ENCODE peak calls at places on chromosomes 1 and 21, in four cellular contexts. Q is left ventricle myocardium inferior, O is SK-N-SH, H is uterus. I is an unnamed sample. For H3K9me3, the result is how much of the 10 kb centered on the place peaks cover.

GRCh38 chr1:228231192-228231591 is 23.3 kb downstream of the OBSCN start:
- DNase-seq in Q (no peak), O (no peak), H (no peak), I (no peak)

GRCh38 chr1:182330303-182330702 is 61.3 kb downstream of the GLUL start:
- DNase-seq in Q (no peak), O (no peak), H (peak), I (no peak)

GRCh38 chr1:226875641-226876295 is 5.4 kb downstream of the PSEN2 start:
- DNase-seq in Q (no peak), O (no peak), H (no peak), I (no peak)

GRCh38 chr1:218250492-218250891 is 34.6 kb upstream of the RRP15 start:
- DNase-seq in Q (no peak), O (no peak), H (no peak), I (no peak)

GRCh38 chr1:97820470-97821188 is 100.2 kb downstream of the DPYD start:
- DNase-seq in Q (no peak), O (no peak), H (no peak), I (peak)

GRCh38 chr21:16330340-16331319 is 600.8 kb downstream of the USP25 start:
- DNase-seq in Q (no peak), O (peak), H (no peak), I (peak)

GRCh38 chr1:43444827-43445225 is 8.9 kb downstream of the HYI start:
- DNase-seq in Q (no peak), O (no peak), H (peak), I (no peak)

GRCh38 chr1:109273570-109274288 is 9.2 kb downstream of the PSRC1 start:
- DNase-seq in Q (peak), O (no peak), H (no peak), I (no peak)

GRCh38 chr1:8903908-8904650 is 25.6 kb upstream of the ENO1 start:
- DNase-seq in Q (no peak), O (peak), H (peak), I (no peak)

GRCh38 chr1:241593186-241593585 is 47.0 kb downstream of the CHML start:
- DNase-seq in Q (no peak), O (no peak), H (no peak), I (no peak)

GRCh38 chr1:23869818-23870217 is 1.7 kb upstream of the FUCA1 start:
- DNase-seq in Q (no peak), O (no peak), H (no peak), I (no peak)

GRCh38 chr1:112264553-112264952 is 131.5 kb upstream of the CTTNBP2NL start:
- DNase-seq in Q (no peak), O (no peak), H (no peak), I (no peak)

GRCh38 chr1:234505774-234506114 is 26.8 kb upstream of the TARBP1 start:
- DNase-seq in Q (no peak), O (no peak), H (no peak), I (no peak)

GRCh38 chr1:41653574-41653973 is 169.1 kb upstream of the EDN2 start:
- DNase-seq in Q (no peak), O (no peak), H (no peak), I (no peak)

GRCh38 chr1:107862064-107862463 is 102.9 kb downstream of the VAV3 start:
- DNase-seq in Q (no peak), O (no peak), H (no peak), I (no peak)

GRCh38 chr1:78490861-78491310 is at the start of gene PTGFR:
- DNase-seq in Q (peak), O (peak), H (peak), I (peak)

GRCh38 chr1:157085416-157085815 is 14.2 kb downstream of the ETV3L start:
- DNase-seq in Q (no peak), O (no peak), H (no peak), I (no peak)

GRCh38 chr1:108096089-108096488 is 104.1 kb downstream of the SLC25A24 start:
- DNase-seq in Q (no peak), O (no peak), H (no peak), I (no peak)

GRCh38 chr1:164922585-164922984 is 363.6 kb downstream of the PBX1 start:
- DNase-seq in Q (no peak), O (no peak), H (no peak), I (no peak)

GRCh38 chr1:68174173-68175113 is 57.9 kb downstream of the WLS start:
- DNase-seq in Q (no peak), O (peak), H (peak), I (no peak)

GRCh38 chr1:108609483-108610066 is 49.7 kb downstream of the EEIG2 start:
- DNase-seq in Q (no peak), O (no peak), H (peak), I (no peak)

GRCh38 chr1:104406731-104407130 is 657.0 kb downstream of the AMY1C start:
- DNase-seq in Q (no peak), O (no peak), H (no peak), I (no peak)

GRCh38 chr1:1119272-1119890 is 3.5 kb upstream of the C1orf159 start:
- DNase-seq in Q (no peak), O (no peak), H (no peak), I (no peak)

GRCh38 chr1:29831500-29832117 is 595.3 kb downstream of the PTPRU start:
- DNase-seq in Q (no peak), O (peak), H (no peak), I (no peak)

GRCh38 chr1:202848191-202848542 is 37.4 kb downstream of the PCAT6 start:
- DNase-seq in Q (no peak), O (no peak), H (no peak), I (no peak)

GRCh38 chr1:63902844-63903589 is 129.2 kb downstream of the ROR1 start:
- DNase-seq in Q (no peak), O (no peak), H (peak), I (no peak)

GRCh38 chr1:183544598-183545297 is 45.5 kb downstream of the NCF2 start:
- DNase-seq in Q (no peak), O (no peak), H (no peak), I (no peak)

GRCh38 chr21:41247561-41247968 is 69.0 kb upstream of the FAM3B start:
- DNase-seq in Q (no peak), O (no peak), H (no peak), I (no peak)

GRCh38 chr1:94819945-94820746 is at the start of gene SLC44A3:
- DNase-seq in Q (peak), O (peak), H (peak), I (no peak)

GRCh38 chr1:147676306-147677085 is 6.2 kb upstream of the ACP6 start:
- DNase-seq in Q (no peak), O (no peak), H (no peak), I (no peak)

GRCh38 chr21:37041706-37042271 is 31.1 kb downstream of the PIGP start:
- DNase-seq in Q (no peak), O (no peak), H (no peak), I (no peak)

GRCh38 chr1:116403506-116404136 is 30.6 kb downstream of the ATP1A1 start:
- DNase-seq in Q (no peak), O (no peak), H (no peak), I (no peak)

GRCh38 chr1:15799004-15799867 is 8.2 kb downstream of the UQCRHL start:
- DNase-seq in Q (peak), O (no peak), H (peak), I (no peak)

GRCh38 chr21:32383812-32384211 is 9.0 kb downstream of the URB1 start:
- DNase-seq in Q (no peak), O (no peak), H (no peak), I (no peak)

GRCh38 chr1:237387144-237387505 is 345.1 kb downstream of the RYR2 start:
- DNase-seq in Q (no peak), O (no peak), H (no peak), I (no peak)
- H3K4me3 ChIP-seq in Q (no peak), O (no peak), H (no peak), I (no peak)

GRCh38 chr1:167328762-167329483 is 108.2 kb downstream of the POU2F1 start:
- DNase-seq in Q (no peak), O (no peak), H (no peak), I (peak)

GRCh38 chr1:167330601-167331293 is 110.1 kb downstream of the POU2F1 start:
- DNase-seq in Q (no peak), O (no peak), H (no peak), I (no peak)

GRCh38 chr1:167328306-167328705 is 107.6 kb downstream of the POU2F1 start:
- DNase-seq in Q (no peak), O (no peak), H (no peak), I (no peak)

GRCh38 chr1:167322483-167322882 is 101.8 kb downstream of the POU2F1 start:
- DNase-seq in Q (no peak), O (no peak), H (no peak), I (no peak)

DNA sequence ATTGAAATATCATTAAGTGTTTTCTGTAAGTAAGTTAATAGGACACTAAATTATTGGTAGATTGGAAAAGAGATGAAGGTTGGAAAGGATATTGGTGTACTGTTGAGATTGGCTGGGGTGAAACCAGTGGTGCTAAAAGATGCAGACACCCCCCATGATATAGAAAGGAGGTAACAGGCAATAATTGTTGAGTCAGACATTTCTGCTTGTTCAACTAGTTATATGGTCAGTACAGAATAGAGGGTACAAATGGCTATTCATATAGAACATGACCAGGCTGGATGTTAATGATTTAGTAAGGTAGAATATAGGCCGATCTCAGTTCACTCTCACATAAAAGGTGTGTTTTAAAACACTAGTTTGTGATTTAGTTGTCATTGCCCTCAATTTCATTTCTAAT is 104.5 kb downstream of the POU2F1 start:
- DNase-seq in Q (no peak), O (no peak), H (no peak), I (no peak)
- H3K9me3 ChIP-seq in Q (under half), O (under half), H (under half), I (under half)

DNA sequence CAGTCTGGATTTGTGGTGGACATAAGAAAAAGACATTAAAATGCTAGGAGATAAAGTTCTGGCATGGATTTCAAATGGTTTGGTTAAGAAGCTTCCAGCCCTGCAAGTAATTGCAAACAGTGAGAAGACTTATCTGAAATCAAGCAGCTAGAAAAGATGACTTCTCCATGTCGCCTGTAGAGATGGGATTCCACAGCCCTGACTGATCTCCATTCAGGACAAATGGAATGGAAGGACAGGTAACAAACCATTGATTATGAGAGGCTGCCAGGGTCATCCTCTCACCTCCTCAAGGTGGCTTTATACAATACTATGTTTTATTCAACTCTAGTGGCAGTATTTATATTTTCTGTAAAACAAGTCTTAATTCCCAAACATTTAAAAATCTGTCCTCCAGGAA is 237.9 kb downstream of the HLX start:
- DNase-seq in Q (no peak), O (no peak), H (no peak), I (no peak)
- H3K27ac ChIP-seq in Q (peak), O (peak), H (no peak), I (no peak)

GRCh38 chr1:110673805-110674336 is 869 bp downstream of the KCNA3 start:
- DNase-seq in Q (no peak), O (peak), H (no peak), I (no peak)
- H3K4me3 ChIP-seq in Q (peak), O (no peak), H (peak), I (peak)

DNA sequence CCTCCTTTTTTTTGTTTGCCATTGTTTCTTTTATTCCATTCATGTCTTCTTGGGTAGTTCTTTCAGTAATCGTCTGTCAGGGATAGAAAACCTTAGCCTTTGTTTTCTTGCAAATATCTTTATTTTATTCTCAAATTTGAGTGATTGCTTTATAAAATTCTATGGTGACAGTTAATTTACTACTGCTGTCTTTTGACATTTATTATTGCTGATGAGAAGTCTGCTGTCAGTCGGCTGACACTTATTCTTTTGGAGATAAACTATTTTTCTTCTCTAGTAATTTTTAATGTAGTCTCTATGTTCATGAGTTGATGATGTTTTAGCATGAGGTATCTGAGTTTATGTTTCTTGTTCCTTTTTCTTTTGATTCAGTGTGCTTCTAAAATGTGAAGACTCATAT is 983.8 kb downstream of the TTLL7 start:
- DNase-seq in Q (no peak), O (no peak), H (no peak), I (no peak)
- H3K9me3 ChIP-seq in Q (under half), O (under half), H (under half), I (under half)

GRCh38 chr1:216238844-216239243 is 184.4 kb downstream of the USH2A start:
- DNase-seq in Q (no peak), O (peak), H (no peak), I (no peak)
- H3K27ac ChIP-seq in Q (no peak), O (no peak), H (no peak), I (no peak)

DNA sequence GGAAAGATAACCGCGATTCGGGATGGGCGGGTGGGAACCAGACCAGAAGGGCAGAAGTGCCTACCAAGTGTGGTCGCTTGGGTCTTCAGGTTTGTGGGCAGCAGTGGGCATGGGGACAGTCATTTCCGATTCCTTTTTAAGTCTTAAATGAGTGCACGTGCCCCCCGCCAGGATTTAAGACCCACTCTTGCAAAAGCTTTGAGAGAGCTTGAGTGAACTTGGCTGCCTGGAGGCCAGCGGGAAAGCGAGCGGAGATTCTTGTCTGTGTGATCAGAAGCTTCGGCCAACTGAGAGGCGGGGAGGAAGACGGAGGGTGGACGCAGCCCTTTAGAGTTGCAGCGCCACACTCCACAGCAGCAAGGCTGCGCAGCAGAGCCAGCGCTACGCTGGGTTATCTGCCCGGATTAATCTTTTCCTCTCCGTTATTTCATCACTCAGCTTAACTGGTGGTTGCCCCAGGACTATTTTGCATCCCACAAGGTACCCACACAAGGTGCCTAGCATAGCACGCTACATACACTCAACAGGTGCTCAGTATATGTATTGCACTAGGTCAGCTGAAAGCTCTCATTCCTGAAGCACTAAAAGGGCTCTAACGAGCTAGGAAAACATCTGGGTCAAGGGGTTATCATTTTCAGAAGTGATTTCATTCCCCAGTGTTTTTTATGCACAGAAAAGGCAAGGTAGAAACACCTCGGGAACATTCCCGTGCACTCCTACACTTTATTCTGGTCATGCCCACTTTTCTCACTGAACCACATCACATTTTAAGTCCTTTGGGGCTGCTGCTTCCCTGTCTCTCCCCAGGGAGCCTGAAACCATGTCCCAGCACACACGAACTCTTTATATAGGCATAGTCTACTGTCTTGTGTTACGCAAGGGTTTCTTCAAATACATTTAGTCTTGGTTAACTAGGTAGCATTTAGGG is 1.5 kb upstream of the BATF3 start:
- DNase-seq in Q (peak), O (peak), H (peak), I (no peak)
- H3K4me3 ChIP-seq in Q (peak), O (peak), H (peak), I (peak)

GRCh38 chr21:45413922-45414321 is 9.0 kb downstream of the COL18A1 start:
- DNase-seq in Q (peak), O (no peak), H (no peak), I (no peak)
- H3K9me3 ChIP-seq in Q (under half), O (under half), H (under half), I (under half)

I was measured in iPS DF 6.9.